ENCODE peak calls at places on chromosome 14, in seven cellular contexts. S is SK-N-SH; U is CD8-positive, alpha-beta T cell; I is fibroblast of lung; V is PC-9; W is left lung; G is lower lobe of right lung. L is an unnamed sample.

GRCh38 chr14:102516531-102517411 is 7.2 kb upstream of the ANKRD9 start:
- DNase-seq in V (peak; percentile 72), S (peak; percentile 97), U (peak; percentile 51), I (no peak), G (peak; percentile 71), W (peak; percentile 94), L (no peak)

GRCh38 chr14:48575772-48576171 is 900.4 kb upstream of the MDGA2 start:
- DNase-seq in V (no peak), U (no peak), W (no peak), I (no peak), S (no peak), G (no peak), L (no peak)

GRCh38 chr14:104931771-104932675 is 7.3 kb downstream of the PLD4 start:
- DNase-seq in V (no peak), I (no peak), U (no peak), S (no peak), G (peak; percentile 46), W (peak; percentile 72), L (no peak)

GRCh38 chr14:65958664-65959562 is 527.3 kb upstream of the CCDC196 start:
- DNase-seq in W (no peak), S (peak; percentile 49), G (no peak), I (peak; percentile 44), U (no peak), V (no peak), L (peak; percentile 31)

GRCh38 chr14:21965042-21965441 is 291.4 kb upstream of the OR4E1 start:
- DNase-seq in W (peak; percentile 15), U (peak; percentile 70), G (no peak), I (no peak), S (no peak), V (no peak), L (no peak)

GRCh38 chr14:24542346-24542936 is 33.6 kb downstream of the CTSG start:
- DNase-seq in S (no peak), I (peak; percentile 1), U (no peak), V (no peak), W (no peak), G (no peak), L (no peak)

GRCh38 chr14:22657861-22658260 is 13.7 kb upstream of the OR6J1 start:
- DNase-seq in S (no peak), W (no peak), I (peak; percentile 78), V (no peak), G (no peak), U (no peak), L (no peak)

GRCh38 chr14:51283402-51283825 is 43.4 kb downstream of the TMX1 start:
- DNase-seq in U (no peak), W (no peak), G (no peak), V (peak; percentile 16), S (peak; percentile 68), I (peak; percentile 92), L (peak; percentile 22)

GRCh38 chr14:22502551-22502950 is 86.5 kb downstream of the DAD1 start:
- DNase-seq in G (no peak), W (no peak), S (no peak), I (no peak), U (no peak), V (no peak), L (no peak)

GRCh38 chr14:73753043-73753886 is 39.1 kb upstream of the PNMA1 start:
- DNase-seq in S (peak; percentile 64), U (peak; percentile 67), W (no peak), V (peak; percentile 67), I (no peak), G (no peak), L (no peak)

DNA sequence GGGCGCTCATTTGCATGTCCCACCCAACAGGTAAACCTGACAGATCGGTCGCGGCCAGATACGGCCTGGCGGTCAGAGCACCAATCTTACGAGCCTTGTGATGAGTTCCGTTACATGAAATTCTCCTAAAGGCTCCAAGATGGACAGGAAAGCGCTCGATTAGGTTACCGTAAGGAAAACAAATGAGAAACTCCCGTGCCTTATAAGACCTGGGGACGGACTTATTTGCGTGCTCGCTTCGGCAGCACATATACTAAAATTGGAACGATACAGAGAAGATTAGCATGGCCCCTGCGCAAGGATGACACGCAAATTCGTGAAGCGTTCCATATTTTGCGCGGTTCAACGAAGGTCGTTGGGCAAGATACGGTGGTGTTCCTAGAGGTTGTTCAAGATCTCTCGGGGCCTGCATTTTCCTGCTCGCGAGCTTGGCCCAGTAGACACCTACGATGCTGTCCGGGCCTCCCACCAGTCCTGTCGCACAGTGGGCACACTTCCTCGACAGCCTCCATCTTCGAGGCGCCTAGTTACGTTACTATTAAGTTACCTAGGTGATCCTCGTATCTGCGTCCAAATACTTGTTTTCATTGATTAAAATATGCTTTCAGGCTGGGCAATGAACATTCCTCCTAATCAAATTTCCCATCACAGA is at the start of gene RNU6-7:
- DNase-seq in I (peak; percentile 64), U (peak; percentile 75), W (no peak), S (peak; percentile 33), G (peak; percentile 48), V (no peak), L (no peak)
- H3K27ac ChIP-seq in I (no peak within 1 kb of the TSS), U (peak within 1 kb of the TSS; percentile 100), W (peak within 1 kb of the TSS; percentile 80), S (peak within 1 kb of the TSS; percentile 92), G (peak within 1 kb of the TSS; percentile 95), V (peak within 1 kb of the TSS; percentile 86), L (no peak within 1 kb of the TSS)

GRCh38 chr14:61335049-61335448 is 13.7 kb downstream of the PRKCH start:
- DNase-seq in V (no peak), U (peak; percentile 43), I (no peak), W (no peak), S (no peak), G (no peak), L (no peak)
- H3K4me1 ChIP-seq in V (peaks cover 22% of the 10 kb centered on the region), U (peaks cover 90% of the 10 kb centered on the region), I (no peaks in the 10 kb centered on the region), W (no peaks in the 10 kb centered on the region), S (no peaks in the 10 kb centered on the region), G (peaks cover 41% of the 10 kb centered on the region), L (no peaks in the 10 kb centered on the region)

GRCh38 chr14:92622311-92622710 is 108.7 kb downstream of the RIN3 start:
- DNase-seq in U (no peak), V (no peak), I (no peak), S (no peak), W (no peak), G (no peak), L (no peak)

GRCh38 chr14:92627707-92628215 is 114.2 kb downstream of the RIN3 start:
- DNase-seq in G (no peak), V (no peak), I (no peak), S (no peak), W (no peak), U (no peak), L (no peak)

GRCh38 chr14:92624764-92625163 is 111.2 kb downstream of the RIN3 start:
- DNase-seq in U (no peak), I (no peak), G (no peak), S (no peak), W (no peak), V (no peak), L (no peak)

GRCh38 chr14:92625213-92625612 is 111.6 kb downstream of the RIN3 start:
- DNase-seq in I (peak; percentile 94), W (no peak), S (no peak), U (no peak), G (no peak), V (no peak), L (no peak)

GRCh38 chr14:92626041-92626440 is 112.5 kb downstream of the RIN3 start:
- DNase-seq in W (no peak), I (no peak), G (no peak), U (no peak), V (no peak), S (no peak), L (no peak)
- H3K27ac ChIP-seq in W (no peak overlapping the region), I (peak overlapping the region; percentile 74), G (no peak overlapping the region), U (no peak overlapping the region), V (peak overlapping the region; percentile 85), S (peak overlapping the region; percentile 28), L (no peak overlapping the region)

GRCh38 chr14:61233436-61233956 is 47.6 kb downstream of the TMEM30B start:
- DNase-seq in U (no peak), V (no peak), I (no peak), W (no peak), G (no peak), S (no peak), L (no peak)

GRCh38 chr14:61231810-61232209 is 49.3 kb downstream of the TMEM30B start:
- DNase-seq in U (no peak), I (no peak), W (no peak), V (no peak), G (no peak), S (no peak), L (no peak)

GRCh38 chr14:61238611-61239010 is 42.5 kb downstream of the TMEM30B start:
- DNase-seq in U (no peak), G (no peak), W (no peak), I (no peak), V (no peak), S (no peak), L (no peak)

GRCh38 chr14:61229475-61229888 is 51.7 kb downstream of the TMEM30B start:
- DNase-seq in U (no peak), S (no peak), I (peak; percentile 32), V (no peak), G (no peak), W (no peak), L (no peak)

GRCh38 chr14:61234215-61234916 is 46.8 kb downstream of the TMEM30B start:
- DNase-seq in I (no peak), G (no peak), W (no peak), V (no peak), S (no peak), U (no peak), L (no peak)
- H3K4me1 ChIP-seq in I (no peaks in the 10 kb centered on the region), G (no peaks in the 10 kb centered on the region), W (no peaks in the 10 kb centered on the region), V (no peaks in the 10 kb centered on the region), S (no peaks in the 10 kb centered on the region), U (no peaks in the 10 kb centered on the region), L (peaks cover 5% of the 10 kb centered on the region)

GRCh38 chr14:58282925-58283593 is 15.3 kb upstream of the ARID4A start:
- DNase-seq in I (no peak), V (no peak), S (no peak), U (no peak), G (no peak), W (no peak), L (no peak)
- H3K27ac ChIP-seq in I (no peak overlapping the region), V (no peak overlapping the region), S (peak overlapping the region; percentile 16), U (no peak overlapping the region), G (peak overlapping the region; percentile 64), W (no peak overlapping the region), L (no peak overlapping the region)

DNA sequence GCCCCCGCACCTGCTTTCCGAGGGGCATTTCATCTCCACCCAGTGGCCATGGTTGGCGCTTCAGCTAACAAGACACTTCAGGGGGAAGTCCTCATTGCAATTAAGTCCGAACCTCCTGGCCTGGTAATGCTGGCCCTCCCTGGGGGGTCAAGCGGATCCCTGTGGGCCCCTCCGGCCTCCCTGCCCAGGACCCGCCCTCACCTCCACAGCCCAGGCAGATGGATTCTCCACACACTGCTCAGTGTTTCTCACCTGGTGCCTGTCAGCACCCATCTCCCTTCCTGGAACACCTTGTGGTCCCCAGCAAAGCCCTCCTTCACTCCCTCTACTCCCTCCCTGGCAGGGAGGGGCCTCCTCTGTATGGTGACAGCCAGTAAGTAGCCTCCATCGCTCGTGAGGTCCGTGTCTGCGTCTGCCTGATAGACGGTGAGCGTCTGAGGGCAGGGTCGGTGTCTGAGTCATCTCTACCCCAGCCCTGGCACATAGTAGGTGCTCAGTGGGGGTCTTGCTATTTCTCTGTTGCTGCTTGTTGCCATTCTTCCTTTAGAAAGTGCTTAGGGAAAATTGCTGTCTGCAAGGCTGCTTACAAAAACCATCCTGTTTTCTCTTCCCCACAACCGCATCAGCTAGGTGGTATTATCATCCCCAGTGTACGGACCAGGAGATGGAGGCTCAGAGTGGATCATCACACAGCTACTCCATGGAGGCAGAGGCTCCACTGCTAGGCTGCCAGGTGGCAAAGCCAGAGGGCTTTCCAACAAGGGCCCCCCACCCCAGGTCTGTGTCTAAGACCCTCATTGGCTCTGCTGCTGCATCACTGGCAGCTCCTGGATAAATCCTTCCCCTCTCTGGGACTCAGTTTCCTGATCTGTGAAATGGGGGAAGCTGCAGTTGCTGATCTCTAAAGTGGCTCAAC is 39.7 kb upstream of the EML1 start:
- DNase-seq in G (peak; percentile 40), S (no peak), W (no peak), I (no peak), V (no peak), U (no peak), L (no peak)
- H3K4me1 ChIP-seq in G (peaks cover 69% of the 10 kb centered on the region), S (peaks cover 19% of the 10 kb centered on the region), W (peaks cover 20% of the 10 kb centered on the region), I (peaks cover 53% of the 10 kb centered on the region), V (peaks cover 63% of the 10 kb centered on the region), U (peaks cover 13% of the 10 kb centered on the region), L (peaks cover 2% of the 10 kb centered on the region)

L was measured in iPS DF 6.9.